ENCODE peak calls at places on chromosomes 12 and 14, in six cellular contexts. P, W, V, R, K and T are unnamed samples.

GRCh38 chr14:90722590-90722989 is 93.6 kb downstream of the TTC7B start:
- DNase-seq in W (no peak), P (no peak), R (no peak), V (no peak), K (peak), T (no peak)

GRCh38 chr12:19811922-19812321 is 372.6 kb downstream of the AEBP2 start:
- DNase-seq in P (no peak), V (no peak), K (no peak), W (no peak), R (no peak), T (no peak)

GRCh38 chr14:57761800-57762199 is 104.1 kb downstream of the SLC35F4 start:
- DNase-seq in K (no peak), W (no peak), R (no peak), V (no peak), P (no peak), T (no peak)

GRCh38 chr14:79668941-79669340 is 542.4 kb downstream of the DIO2 start:
- DNase-seq in V (no peak), K (no peak), P (no peak), W (no peak), R (no peak), T (no peak)

GRCh38 chr14:99259327-99259726 is 12.7 kb downstream of the BCL11B start:
- DNase-seq in W (no peak), P (no peak), R (peak), V (no peak), K (no peak), T (peak)

GRCh38 chr12:39620664-39621658 is 1.4 kb upstream of the ABCD2 start:
- DNase-seq in K (no peak), P (no peak), R (peak), W (no peak), V (no peak), T (peak)

GRCh38 chr12:90621927-90622326 is 333.0 kb downstream of the CCER1 start:
- DNase-seq in K (no peak), R (no peak), V (no peak), P (peak), W (no peak), T (no peak)

GRCh38 chr12:26113853-26114719 is 10.8 kb downstream of the BHLHE41 start:
- DNase-seq in V (peak), P (peak), R (peak), K (peak), W (peak), T (peak)

GRCh38 chr14:93090826-93091583 is 24.7 kb downstream of the ITPK1 start:
- DNase-seq in V (no peak), W (peak), K (no peak), R (no peak), P (no peak), T (no peak)

GRCh38 chr12:57845478-57846284 is 848 bp downstream of the CTDSP2 start:
- DNase-seq in K (peak), V (no peak), W (peak), P (no peak), R (peak), T (peak)

GRCh38 chr14:53295985-53296582 is 143.0 kb upstream of the DDHD1 start:
- DNase-seq in R (peak), V (peak), W (peak), P (peak), K (peak), T (peak)

GRCh38 chr14:35122696-35123387 is 490 bp downstream of the PRORP start:
- DNase-seq in K (peak), V (peak), R (no peak), P (peak), W (peak), T (no peak)

GRCh38 chr12:114226241-114226928 is 179.6 kb downstream of the TBX5 start:
- DNase-seq in P (no peak), R (no peak), K (no peak), V (no peak), W (no peak), T (no peak)

GRCh38 chr12:80648866-80649265 is 58.6 kb upstream of the MYF6 start:
- DNase-seq in R (no peak), P (peak), V (no peak), W (peak), K (no peak), T (no peak)

GRCh38 chr14:20144820-20145219 is 6.2 kb downstream of the OR4N5 start:
- DNase-seq in P (no peak), W (no peak), V (no peak), K (no peak), R (no peak), T (no peak)

GRCh38 chr14:100581228-100582145 is 5.7 kb downstream of the BEGAIN start:
- DNase-seq in P (no peak), K (no peak), R (no peak), V (no peak), W (no peak), T (no peak)

GRCh38 chr12:121057794-121058193 is 18.7 kb upstream of the OASL start:
- DNase-seq in W (no peak), R (no peak), P (no peak), K (no peak), V (no peak), T (no peak)

GRCh38 chr14:99325016-99325415 is 53.0 kb upstream of the BCL11B start:
- DNase-seq in W (no peak), R (no peak), P (no peak), V (no peak), K (no peak), T (no peak)

GRCh38 chr12:52383331-52383730 is 2.1 kb downstream of the KRT84 start:
- DNase-seq in V (no peak), R (no peak), P (no peak), K (no peak), W (no peak), T (no peak)

GRCh38 chr12:121245031-121245430 is 35.1 kb downstream of the P2RX4 start:
- DNase-seq in K (no peak), P (no peak), R (no peak), V (no peak), W (no peak), T (no peak)

GRCh38 chr12:9248435-9248834 is 40.2 kb upstream of the PZP start:
- DNase-seq in W (no peak), R (no peak), K (no peak), P (no peak), V (no peak), T (no peak)

GRCh38 chr12:21337453-21337852 is 2.7 kb upstream of the SLCO1A2 start:
- DNase-seq in V (no peak), W (no peak), R (no peak), P (no peak), K (no peak), T (no peak)

GRCh38 chr12:25200703-25201102 is 5.7 kb downstream of the ETFRF1 start:
- DNase-seq in W (peak), R (no peak), V (no peak), P (peak), K (no peak), T (no peak)

GRCh38 chr12:22994276-22994675 is 369.3 kb downstream of the ETNK1 start:
- DNase-seq in K (no peak), W (no peak), R (no peak), P (no peak), V (no peak), T (no peak)

GRCh38 chr14:97602438-97603117 is 805.4 kb downstream of the VRK1 start:
- DNase-seq in K (no peak), W (no peak), R (peak), P (no peak), V (peak), T (peak)

GRCh38 chr12:26133508-26133907 is 8.7 kb upstream of the BHLHE41 start:
- DNase-seq in W (no peak), P (no peak), V (no peak), K (no peak), R (no peak), T (no peak)

GRCh38 chr12:52362118-52362726 is 5.1 kb downstream of the KRT85 start:
- DNase-seq in P (no peak), R (no peak), W (no peak), K (no peak), V (no peak), T (no peak)